ENCODE peak calls at places on chromosomes 3 and 15, in ten cellular contexts. S, L, N, M, K, T, Y, H, C and I are unnamed samples.

GRCh38 chr15:67850995-67851535 is 11.2 kb upstream of the RNU6-1 start:
- DNase-seq in N (no peak), L (no peak), H (peak; percentile 75), T (no peak), M (no peak), K (peak; percentile 40), Y (peak; percentile 65), C (peak; percentile 57), S (no peak), I (no peak)

GRCh38 chr15:59276225-59277178 is 69.9 kb downstream of the LDHAL6B start:
- DNase-seq in N (no peak), K (no peak), M (no peak), H (no peak), Y (no peak), C (no peak), T (no peak), S (no peak), L (no peak), I (no peak)

GRCh38 chr3:47542614-47543173 is 29.2 kb upstream of the ELP6 start:
- DNase-seq in K (peak; percentile 61), Y (no peak), N (peak; percentile 67), S (no peak), C (peak; percentile 51), M (peak; percentile 23), T (no peak), L (no peak), H (peak; percentile 82), I (no peak)

GRCh38 chr3:143951351-143951971 is 20.2 kb upstream of the DIPK2A start:
- DNase-seq in Y (peak; percentile 70), H (no peak), S (no peak), M (peak; percentile 30), N (no peak), L (peak; percentile 9), T (peak; percentile 32), C (peak; percentile 67), K (peak; percentile 74), I (no peak)

GRCh38 chr3:195260286-195260905 is 10.6 kb downstream of the XXYLT1 start:
- DNase-seq in L (peak; percentile 34), Y (peak; percentile 27), M (peak; percentile 49), S (no peak), T (peak; percentile 42), N (no peak), H (no peak), K (peak; percentile 48), C (no peak), I (no peak)

GRCh38 chr3:95407709-95408463 is 1345.0 kb downstream of the NSUN3 start:
- DNase-seq in T (no peak), M (no peak), K (no peak), H (no peak), L (no peak), C (no peak), Y (no peak), S (no peak), N (no peak), I (no peak)

GRCh38 chr15:71667228-71667627 is 143.1 kb upstream of the NR2E3 start:
- DNase-seq in S (no peak), Y (no peak), C (no peak), L (no peak), N (no peak), K (no peak), T (no peak), M (no peak), H (no peak), I (no peak)

GRCh38 chr15:74723754-74724334 is 1.5 kb downstream of the CYP1A1 start:
- DNase-seq in M (no peak), S (no peak), Y (peak; percentile 57), N (no peak), K (peak; percentile 58), H (no peak), L (no peak), C (peak; percentile 71), T (no peak), I (no peak)

GRCh38 chr15:63023351-63023945 is 19.1 kb upstream of the TPM1 start:
- DNase-seq in M (no peak), C (peak; percentile 90), T (no peak), K (peak; percentile 88), Y (peak; percentile 86), H (no peak), N (no peak), S (no peak), L (no peak), I (no peak)

GRCh38 chr15:60460931-60461330 is 18.0 kb downstream of the ICE2 start:
- DNase-seq in S (no peak), T (no peak), N (no peak), L (no peak), H (no peak), K (no peak), C (no peak), M (no peak), Y (peak; percentile 15), I (no peak)

GRCh38 chr15:69665641-69666091 is 213.0 kb downstream of the RPLP1 start:
- DNase-seq in N (no peak), H (no peak), S (no peak), M (peak; percentile 37), T (no peak), L (no peak), K (no peak), C (no peak), Y (peak; percentile 4), I (no peak)

GRCh38 chr15:59268199-59268979 is 61.7 kb downstream of the LDHAL6B start:
- DNase-seq in S (no peak), T (no peak), K (peak; percentile 71), C (no peak), N (no peak), Y (peak; percentile 46), M (no peak), H (no peak), L (no peak), I (no peak)

GRCh38 chr15:47744973-47745372 is 27.7 kb downstream of the SEMA6D start:
- DNase-seq in N (no peak), C (no peak), T (no peak), H (no peak), K (no peak), L (no peak), Y (no peak), S (no peak), M (no peak), I (no peak)

GRCh38 chr15:47742742-47743141 is 25.4 kb downstream of the SEMA6D start:
- DNase-seq in Y (no peak), S (no peak), K (no peak), M (no peak), T (no peak), N (no peak), C (no peak), H (no peak), L (no peak), I (no peak)

GRCh38 chr15:47743385-47743784 is 26.1 kb downstream of the SEMA6D start:
- DNase-seq in L (no peak), Y (no peak), N (no peak), M (no peak), T (no peak), C (no peak), H (no peak), K (no peak), S (no peak), I (no peak)

GRCh38 chr15:47743886-47744285 is 26.6 kb downstream of the SEMA6D start:
- DNase-seq in H (no peak), C (no peak), M (no peak), Y (no peak), N (no peak), S (no peak), K (no peak), L (no peak), T (no peak), I (no peak)

DNA sequence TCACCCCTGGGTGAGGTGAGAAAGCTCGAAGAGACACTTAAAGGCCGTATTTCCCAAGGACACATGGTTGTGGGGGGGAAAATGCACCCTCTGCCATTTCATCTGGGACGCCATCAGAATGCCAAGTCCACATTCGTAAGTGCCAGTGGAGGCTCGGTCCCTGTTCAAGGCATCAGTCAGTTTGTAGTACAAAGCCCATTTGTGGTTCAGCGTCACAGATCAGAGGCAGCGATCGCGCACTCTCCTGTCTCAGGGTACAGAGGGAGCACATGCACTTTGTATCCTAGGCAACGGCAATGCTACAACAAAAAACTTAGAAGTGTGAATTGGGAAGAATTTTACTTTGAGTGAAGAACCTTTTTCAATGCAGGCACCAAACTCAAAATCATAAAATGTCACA is 27.2 kb downstream of the SEMA6D start:
- DNase-seq in K (no peak), M (no peak), T (no peak), L (no peak), N (no peak), Y (no peak), S (no peak), C (no peak), H (no peak), I (no peak)
- TF ChIP-seq CTCF in K (no peak), M (no peak), T (no peak), L (no peak), N (no peak), Y (no peak), S (no peak), C (no peak), H (no peak), I (no peak)

DNA sequence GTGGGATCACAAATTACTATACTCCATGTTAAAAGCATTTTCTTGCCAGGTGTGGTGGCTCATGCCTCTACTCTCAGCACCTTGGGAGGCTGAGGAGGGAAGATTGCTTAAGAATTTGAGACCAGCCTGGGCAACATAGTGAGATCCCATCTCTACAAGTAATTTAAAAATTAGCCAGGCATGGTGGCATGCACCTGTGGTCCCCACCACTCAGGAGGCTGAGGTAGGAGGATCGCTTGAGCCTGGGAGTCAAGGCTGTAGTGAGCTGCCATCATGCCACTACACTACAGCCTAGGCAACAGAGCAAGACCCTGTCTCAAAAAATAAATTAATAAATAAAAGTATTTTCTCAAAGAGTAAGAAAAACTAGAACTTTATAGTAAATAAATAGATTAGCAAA is 22.9 kb upstream of the ABHD10 start:
- DNase-seq in S (no peak), L (no peak), C (no peak), K (no peak), N (no peak), M (no peak), Y (no peak), H (no peak), T (no peak), I (no peak)
- TF ChIP-seq CTCF in S (no peak), L (no peak), C (no peak), K (no peak), N (no peak), M (no peak), Y (no peak), H (no peak), T (no peak), I (no peak)

GRCh38 chr3:36833160-36833814 is 68.9 kb upstream of the DCLK3 start:
- DNase-seq in C (no peak), L (no peak), Y (no peak), M (no peak), S (no peak), K (no peak), N (no peak), T (no peak), H (no peak), I (no peak)
- TF ChIP-seq CTCF in C (no peak), L (no peak), Y (no peak), M (no peak), S (no peak), K (no peak), N (no peak), T (no peak), H (no peak), I (no peak)

DNA sequence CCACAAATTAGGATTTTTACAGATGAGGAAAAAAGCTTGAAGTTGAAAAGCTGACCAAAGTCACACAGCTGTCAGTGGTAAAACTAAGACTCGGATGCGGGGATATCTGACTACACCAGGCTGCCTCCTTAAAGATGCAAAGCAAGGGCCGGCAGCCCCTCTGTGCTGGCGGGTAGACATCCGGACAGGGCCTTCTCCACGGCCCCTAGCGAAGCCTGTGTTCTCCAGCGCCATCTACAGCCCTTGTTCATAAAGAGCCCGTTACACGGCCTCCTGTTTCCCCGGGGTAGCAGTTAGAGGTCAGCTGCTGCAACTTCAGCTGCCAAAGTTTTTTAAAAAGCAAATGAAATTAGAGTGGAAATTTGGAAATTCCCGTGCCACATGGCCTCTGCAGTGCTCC is 383.0 kb downstream of the TBL1XR1 start:
- DNase-seq in C (peak; percentile 5), Y (peak; percentile 64), N (peak; percentile 69), H (peak; percentile 71), L (no peak), M (no peak), S (peak; percentile 18), T (no peak), K (peak; percentile 45), I (peak; percentile 30)
- TF ChIP-seq CTCF in C (peak; percentile 49), Y (peak; percentile 85), N (peak; percentile 30), H (peak; percentile 74), L (no peak), M (no peak), S (peak; percentile 83), T (peak; percentile 10), K (peak; percentile 70), I (peak; percentile 23)